ENCODE peak calls at places on chromosomes 4 and X, in five cellular contexts. L is GM12891, E is K562, X is GM12878, A is HepG2. M is an unnamed sample.
A peak's percentile ranks its signal among the peaks of the same experiment; 100 is the strongest.

GRCh38 chr4:11505225-11505971 is 76.7 kb upstream of the HS3ST1 start:
- DNase-seq in L (no peak), E (no peak), X (no peak), A (no peak), M (no peak)

GRCh38 chr4:155809835-155810234 is 51.0 kb downstream of the GUCY1B1 start:
- DNase-seq in L (peak; percentile 9), E (peak; percentile 4), X (peak; percentile 55), A (peak; percentile 64), M (no peak)

GRCh38 chrX:76971393-76972376 is 475.5 kb upstream of the FGF16 start:
- DNase-seq in L (no peak), E (no peak), X (no peak), A (no peak), M (no peak)

GRCh38 chr4:2275546-2276251 is 13.8 kb upstream of the MXD4 start:
- DNase-seq in L (no peak), E (no peak), X (no peak), A (no peak), M (no peak)

GRCh38 chrX:71627588-71628404 is 9.5 kb upstream of the CXCR3 start:
- DNase-seq in L (no peak), E (no peak), X (no peak), A (peak; percentile 49), M (no peak)

GRCh38 chr4:129218355-129218754 is 122.4 kb downstream of the C4orf33 start:
- DNase-seq in L (no peak), E (no peak), X (no peak), A (no peak), M (no peak)

GRCh38 chrX:19758536-19758935 is 128.9 kb downstream of the SH3KBP1 start:
- DNase-seq in L (no peak), E (no peak), X (no peak), A (peak; percentile 26), M (no peak)

GRCh38 chr4:100295792-100296191 is 105.5 kb upstream of the DDIT4L start:
- DNase-seq in L (no peak), E (no peak), X (no peak), A (no peak), M (no peak)

GRCh38 chrX:65035451-65035779 is 59.2 kb upstream of the ZC4H2 start:
- DNase-seq in L (peak; percentile 1), E (peak; percentile 8), X (no peak), A (no peak), M (peak; percentile 6)

GRCh38 chr4:146545102-146545501 is 23.4 kb upstream of the SLC10A7 start:
- DNase-seq in L (no peak), E (peak; percentile 38), X (no peak), A (peak; percentile 27), M (no peak)

GRCh38 chrX:99777912-99778311 is 632.2 kb downstream of the PCDH19 start:
- DNase-seq in L (no peak), E (no peak), X (no peak), A (no peak), M (no peak)

GRCh38 chr4:2570551-2571222 is 34.2 kb downstream of the FAM193A start:
- DNase-seq in L (peak; percentile 63), E (no peak), X (peak; percentile 30), A (no peak), M (peak; percentile 34)

GRCh38 chr4:94412019-94413017 is 39.4 kb upstream of the PDLIM5 start:
- DNase-seq in L (no peak), E (peak; percentile 39), X (no peak), A (peak; percentile 73), M (no peak)

GRCh38 chrX:77223046-77223445 is 224.1 kb upstream of the FGF16 start:
- DNase-seq in L (no peak), E (no peak), X (no peak), A (no peak), M (no peak)

GRCh38 chr4:124203613-124204284 is 508.8 kb downstream of the ANKRD50 start:
- DNase-seq in L (no peak), E (no peak), X (no peak), A (no peak), M (no peak)

GRCh38 chrX:38156838-38157237 is 63.8 kb downstream of the SRPX start:
- DNase-seq in L (no peak), E (peak; percentile 8), X (no peak), A (no peak), M (no peak)

GRCh38 chrX:7214251-7214650 is 66.3 kb upstream of the PUDP start:
- DNase-seq in L (no peak), E (no peak), X (no peak), A (no peak), M (no peak)

GRCh38 chrX:129925305-129926092 is 19.5 kb downstream of the UTP14A start:
- DNase-seq in L (peak; percentile 14), E (peak; percentile 55), X (no peak), A (peak; percentile 34), M (peak; percentile 34)

GRCh38 chrX:7574325-7574724 is 268.6 kb upstream of the VCX start:
- DNase-seq in L (no peak), E (no peak), X (no peak), A (peak; percentile 14), M (no peak)

GRCh38 chr4:69760455-69760854 is at the start of gene SULT1B1:
- DNase-seq in L (no peak), E (no peak), X (no peak), A (no peak), M (no peak)

GRCh38 chr4:52241916-52242315 is 190.8 kb downstream of the SPATA18 start:
- DNase-seq in L (no peak), E (no peak), X (no peak), A (no peak), M (no peak)

GRCh38 chr4:15754323-15754722 is 23.8 kb upstream of the CD38 start:
- DNase-seq in L (no peak), E (no peak), X (no peak), A (no peak), M (no peak)

GRCh38 chr4:14221176-14221575 is 593.7 kb upstream of the BOD1L1 start:
- DNase-seq in L (no peak), E (no peak), X (no peak), A (no peak), M (no peak)

GRCh38 chr4:100100985-100101384 is 89.3 kb downstream of the DDIT4L start:
- DNase-seq in L (no peak), E (no peak), X (no peak), A (no peak), M (no peak)

GRCh38 chr4:77600521-77601451 is 4.8 kb upstream of the CXCL13 start:
- DNase-seq in L (no peak), E (peak; percentile 48), X (no peak), A (peak; percentile 28), M (no peak)

GRCh38 chr4:37584530-37585060 is 101.6 kb downstream of the RELL1 start:
- DNase-seq in L (no peak), E (no peak), X (no peak), A (no peak), M (no peak)

GRCh38 chr4:52837716-52838558 is 24.2 kb upstream of the RASL11B start:
- DNase-seq in L (no peak), E (no peak), X (no peak), A (peak; percentile 31), M (no peak)

GRCh38 chr4:188032170-188032569 is 36.6 kb downstream of the ZFP42 start:
- DNase-seq in L (no peak), E (no peak), X (no peak), A (no peak), M (no peak)

DNA sequence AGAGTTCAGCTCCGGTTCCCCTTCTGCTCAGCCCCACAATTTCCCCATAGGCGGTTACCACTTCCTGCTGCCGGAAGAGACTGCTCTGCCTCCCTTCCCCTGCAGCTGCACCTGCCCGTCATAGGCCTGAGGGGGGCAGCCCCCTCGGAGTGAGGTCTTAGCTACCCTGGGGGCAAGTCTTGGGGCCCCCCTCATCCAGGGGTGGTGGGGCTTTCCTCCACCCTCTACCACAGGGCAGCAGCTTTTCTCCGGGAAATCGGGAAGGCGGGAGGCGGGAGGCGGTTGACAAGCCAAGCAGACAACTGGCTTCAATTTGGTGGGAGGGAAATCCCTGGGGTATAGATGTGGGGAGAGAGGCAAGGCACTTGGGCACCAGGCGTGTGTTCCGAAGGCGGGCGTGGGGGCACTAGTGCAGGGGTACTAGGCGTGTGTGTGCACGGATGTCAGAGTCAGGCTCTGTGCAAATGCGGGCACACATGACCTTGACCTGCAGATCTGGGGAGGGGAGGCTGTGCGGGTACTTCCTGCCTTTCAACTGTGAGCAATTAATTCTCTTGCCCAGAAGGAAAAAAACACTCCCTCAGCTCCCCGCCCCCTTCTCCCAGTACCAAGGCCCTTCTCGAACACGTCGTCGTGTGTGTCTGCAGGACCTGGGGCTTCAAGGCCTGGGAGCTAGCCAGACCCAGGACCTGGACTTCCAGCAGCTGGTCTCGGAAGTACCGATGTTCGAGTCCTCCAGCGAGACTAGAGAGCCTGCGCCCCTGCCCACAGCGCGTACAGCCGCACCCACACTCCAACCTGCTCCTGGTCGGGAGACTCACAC is 1.0 kb upstream of the ARHGAP4 start:
- DNase-seq in L (peak; percentile 59), E (peak; percentile 64), X (peak; percentile 55), A (peak; percentile 72), M (peak; percentile 85)
- TF ChIP-seq POLR2AphosphoS5 in L (no peak), E (peak; percentile 44), X (peak; percentile 51), A (no peak), M (peak; percentile 19)

DNA sequence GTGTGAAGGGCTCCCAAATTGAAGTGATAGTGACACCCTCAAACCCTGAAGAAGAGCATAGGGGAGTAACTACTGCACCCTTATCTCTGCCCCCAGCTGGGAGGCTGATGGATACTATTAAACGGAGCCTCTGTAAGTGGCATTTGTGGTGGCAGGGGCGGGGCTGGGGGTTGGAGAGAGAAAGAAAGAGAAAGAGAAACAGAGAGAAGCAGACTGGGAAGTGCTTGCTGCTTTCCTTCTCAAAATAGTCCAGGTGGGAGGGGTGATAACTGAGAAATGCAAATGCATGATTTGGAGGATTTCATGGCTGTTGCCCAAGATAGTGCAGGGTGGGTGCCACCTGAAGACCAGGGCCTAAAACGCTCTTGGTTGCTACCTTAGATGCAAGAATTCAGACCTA is 253.5 kb upstream of the GATB start:
- DNase-seq in L (peak; percentile 8), E (no peak), X (peak; percentile 55), A (no peak), M (peak; percentile 10)
- TF ChIP-seq TAF1 in L (no peak), E (no peak), X (no peak), A (no peak), M (no peak)

DNA sequence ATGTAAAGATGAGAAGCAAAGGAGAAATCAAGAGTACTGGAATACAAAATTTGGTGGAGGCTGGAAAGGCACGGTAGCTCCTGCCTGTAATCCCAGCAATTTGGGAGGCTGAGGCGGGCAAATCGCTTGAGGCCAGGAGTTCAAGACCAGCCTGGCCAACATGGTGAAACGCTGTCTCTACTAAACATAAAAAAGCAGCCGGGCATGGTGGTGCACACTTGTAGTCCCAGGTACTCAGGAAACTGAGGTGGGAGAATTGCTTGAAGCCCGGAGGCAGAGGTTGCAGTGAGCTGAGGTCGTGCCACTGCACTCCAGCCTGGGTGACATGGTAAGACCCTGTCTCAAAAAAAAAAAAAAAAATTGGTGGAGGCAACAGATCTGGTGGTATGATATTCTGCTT is 1086.0 kb downstream of the NLGN4X start:
- DNase-seq in L (no peak), E (no peak), X (no peak), A (no peak), M (no peak)
- TF ChIP-seq POLR2A in L (no peak), E (no peak), X (no peak), A (no peak), M (no peak)

DNA sequence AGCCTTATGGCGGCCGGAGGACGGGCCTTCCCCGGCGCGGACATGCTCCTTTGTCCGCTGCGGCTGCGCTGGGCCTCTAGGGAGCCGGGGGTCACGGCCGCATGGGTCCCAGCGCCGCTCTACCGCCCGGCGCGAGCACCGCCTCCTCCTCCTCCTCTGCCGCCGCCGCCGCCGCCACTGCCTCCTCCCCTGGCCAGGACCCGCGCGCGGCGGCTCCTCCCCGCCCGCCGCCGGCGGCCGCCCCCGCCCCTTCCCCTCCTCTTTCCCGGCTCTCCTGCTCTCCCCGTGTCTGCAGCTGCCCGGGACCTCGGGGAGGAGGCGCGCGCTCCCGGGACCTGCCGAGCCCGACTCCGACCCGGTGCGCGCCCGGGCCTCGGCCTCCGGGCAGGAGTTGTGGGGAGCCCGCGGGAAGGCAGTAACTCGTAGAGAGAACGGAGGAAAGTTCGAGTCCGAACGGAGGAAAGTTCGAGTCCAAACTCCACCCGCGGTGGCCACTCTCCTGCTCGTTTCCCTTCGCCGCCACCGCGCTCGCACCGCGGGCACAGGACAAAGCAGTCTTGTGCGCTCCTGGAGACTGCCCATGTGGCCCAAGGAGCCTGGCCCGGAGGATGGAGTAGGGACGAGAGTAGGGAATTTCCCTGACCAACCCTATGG is at the start of gene ADGRA3:
- DNase-seq in L (peak; percentile 28), E (peak; percentile 15), X (no peak), A (peak; percentile 56), M (peak; percentile 39)
- TF ChIP-seq POLR2AphosphoS5 in L (no peak), E (no peak), X (no peak), A (no peak), M (no peak)